ENCODE peak calls at places on chromosomes 5 and 9, in five cellular contexts. C is coronary artery, M is skeletal muscle cell, Q is heart right ventricle, P is bronchial epithelial cell. Z is an unnamed sample.

GRCh38 chr9:117437283-117437682 is 22.4 kb upstream of the ASTN2 start:
- DNase-seq in C (no peak), M (no peak), Q (no peak), P (peak), Z (no peak)

GRCh38 chr5:130541617-130542221 is 623.3 kb downstream of the HINT1 start:
- DNase-seq in C (no peak), M (peak), Q (no peak), P (peak), Z (no peak)

GRCh38 chr5:98069876-98070512 is 703.5 kb upstream of the RGMB start:
- DNase-seq in C (no peak), M (no peak), Q (no peak), P (no peak), Z (no peak)

GRCh38 chr5:53099546-53099945 is 10.0 kb downstream of the MOCS2 start:
- DNase-seq in C (no peak), M (no peak), Q (no peak), P (no peak), Z (no peak)

GRCh38 chr9:116939605-116940004 is 252.5 kb downstream of the TRIM32 start:
- DNase-seq in C (no peak), M (no peak), Q (no peak), P (no peak), Z (no peak)

GRCh38 chr9:34145165-34145564 is 18.7 kb upstream of the DCAF12 start:
- DNase-seq in C (no peak), M (no peak), Q (no peak), P (no peak), Z (peak)

GRCh38 chr5:155222393-155222792 is 208.8 kb downstream of the KIF4B start:
- DNase-seq in C (no peak), M (no peak), Q (no peak), P (no peak), Z (no peak)

GRCh38 chr5:65815156-65815555 is 93.2 kb downstream of the NLN start:
- DNase-seq in C (no peak), M (no peak), Q (no peak), P (no peak), Z (no peak)

GRCh38 chr9:32737378-32737777 is 46.0 kb upstream of the TMEM215 start:
- DNase-seq in C (no peak), M (no peak), Q (no peak), P (no peak), Z (no peak)

GRCh38 chr9:19232117-19232829 is 1.8 kb downstream of the DENND4C start:
- DNase-seq in C (no peak), M (no peak), Q (no peak), P (peak), Z (no peak)

GRCh38 chr5:137264573-137264972 is 234.6 kb downstream of the SPOCK1 start:
- DNase-seq in C (no peak), M (peak), Q (no peak), P (no peak), Z (no peak)

GRCh38 chr9:73180373-73180772 is 28.7 kb downstream of the ANXA1 start:
- DNase-seq in C (no peak), M (peak), Q (no peak), P (peak), Z (no peak)

GRCh38 chr5:68793074-68793473 is 300.7 kb upstream of the SLC30A5 start:
- DNase-seq in C (no peak), M (no peak), Q (no peak), P (no peak), Z (no peak)

GRCh38 chr9:12964271-12964670 is 189.5 kb downstream of the LURAP1L start:
- DNase-seq in C (no peak), M (no peak), Q (no peak), P (no peak), Z (no peak)

GRCh38 chr5:107516452-107517184 is 154.1 kb downstream of the EFNA5 start:
- DNase-seq in C (no peak), M (no peak), Q (no peak), P (no peak), Z (no peak)

GRCh38 chr5:170612256-170612656 is 108.4 kb downstream of the KCNIP1 start:
- DNase-seq in C (no peak), M (no peak), Q (no peak), P (no peak), Z (peak)

GRCh38 chr9:21558079-21558478 is 76.0 kb upstream of the IFNE start:
- DNase-seq in C (no peak), M (no peak), Q (no peak), P (no peak), Z (no peak)

GRCh38 chr9:21561502-21561901 is 79.4 kb upstream of the IFNE start:
- DNase-seq in C (no peak), M (no peak), Q (no peak), P (no peak), Z (no peak)

GRCh38 chr9:21558627-21559401 is 76.7 kb upstream of the IFNE start:
- DNase-seq in C (no peak), M (no peak), Q (no peak), P (peak), Z (peak)

GRCh38 chr9:21560281-21560745 is 78.2 kb upstream of the IFNE start:
- DNase-seq in C (no peak), M (no peak), Q (no peak), P (peak), Z (no peak)

GRCh38 chr9:21559402-21560280 is 77.5 kb upstream of the IFNE start:
- DNase-seq in C (no peak), M (no peak), Q (no peak), P (peak), Z (peak)
- H3K4me3 ChIP-seq in C (peak), M (peak), Q (peak), P (peak), Z (peak)

DNA sequence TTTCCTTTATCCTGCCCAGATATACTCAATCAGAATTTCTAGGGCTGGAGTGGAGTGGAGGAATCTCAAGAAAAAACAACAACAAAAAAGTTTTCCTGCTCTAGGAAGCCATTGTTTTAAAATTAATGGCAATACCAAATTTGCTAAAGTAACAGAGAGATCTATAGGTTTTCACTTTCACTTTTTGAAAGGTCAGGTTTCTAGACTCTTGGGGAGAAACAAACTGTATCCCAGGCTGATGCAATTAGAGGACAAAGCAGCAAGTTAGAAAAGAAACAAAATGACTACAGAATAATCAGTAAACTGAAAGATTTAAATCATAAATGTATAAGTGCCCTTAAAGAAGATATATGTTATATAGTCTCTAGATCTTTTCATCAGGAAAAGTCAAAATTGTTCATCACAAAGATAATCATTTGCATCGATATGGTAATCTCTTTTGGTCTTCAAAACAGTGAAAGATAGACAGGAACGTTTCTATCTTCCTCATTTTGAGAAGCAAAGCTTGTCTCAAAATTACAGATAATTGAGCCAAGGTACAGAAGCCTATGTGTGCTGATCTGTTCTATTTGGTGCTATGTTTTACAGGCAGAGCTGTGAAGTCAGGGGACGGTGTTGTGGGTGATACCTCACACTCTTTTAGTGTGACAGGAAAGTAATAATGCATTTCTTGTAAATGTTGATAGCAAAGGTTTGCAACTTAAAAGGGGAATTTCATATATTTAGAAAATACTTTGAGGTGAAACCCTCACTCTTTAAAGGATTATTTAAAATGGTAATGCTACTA is 1746.6 kb upstream of the C9orf72 start:
- DNase-seq in C (no peak), M (no peak), Q (no peak), P (no peak), Z (no peak)
- H3K4me3 ChIP-seq in C (no peak), M (no peak), Q (no peak), P (no peak), Z (no peak)

GRCh38 chr5:1163879-1164278 is 37.5 kb upstream of the SLC6A19 start:
- DNase-seq in C (no peak), M (no peak), Q (no peak), P (no peak), Z (no peak)

GRCh38 chr5:1165864-1166263 is 35.5 kb upstream of the SLC6A19 start:
- DNase-seq in C (no peak), M (no peak), Q (no peak), P (no peak), Z (no peak)

GRCh38 chr5:1166370-1166769 is 35.0 kb upstream of the SLC6A19 start:
- DNase-seq in C (no peak), M (no peak), Q (no peak), P (no peak), Z (no peak)

GRCh38 chr5:1163366-1163765 is 38.0 kb upstream of the SLC6A19 start:
- DNase-seq in C (no peak), M (no peak), Q (no peak), P (no peak), Z (no peak)

GRCh38 chr5:1164696-1165630 is 36.4 kb upstream of the SLC6A19 start:
- DNase-seq in C (no peak), M (no peak), Q (no peak), P (no peak), Z (no peak)
- H3K4me3 ChIP-seq in C (no peak), M (no peak), Q (no peak), P (no peak), Z (no peak)

GRCh38 chr9:133275105-133276000 is at the start of gene ABO:
- DNase-seq in C (no peak), M (no peak), Q (peak), P (no peak), Z (peak)
- H3K4me3 ChIP-seq in C (peak), M (no peak), Q (peak), P (peak), Z (peak)

GRCh38 chr5:60210810-60211209 is 317.3 kb upstream of the PDE4D start:
- DNase-seq in C (no peak), M (no peak), Q (no peak), P (no peak), Z (peak)
- H3K4me3 ChIP-seq in C (no peak), M (peak), Q (no peak), P (no peak), Z (no peak)

DNA sequence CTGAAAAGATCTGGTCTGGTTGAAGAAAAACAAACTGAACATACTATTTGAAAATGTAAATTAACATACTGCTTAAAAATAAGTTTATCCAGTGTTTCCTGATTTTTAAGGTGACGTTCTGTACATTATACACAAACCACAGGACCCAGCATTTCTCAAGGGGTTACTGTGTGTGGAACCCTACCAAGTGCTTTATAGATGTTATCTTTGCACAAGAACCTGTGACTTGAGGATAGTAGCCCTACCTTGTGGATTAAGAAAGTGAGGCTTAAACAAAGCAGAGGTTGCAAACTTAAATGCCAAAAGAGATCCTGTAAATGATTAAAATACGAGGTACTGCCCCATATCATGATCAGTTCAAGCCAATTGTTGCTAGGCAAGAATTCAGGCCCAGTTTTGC is 4.7 kb downstream of the KLF9 start:
- DNase-seq in C (no peak), M (no peak), Q (no peak), P (no peak), Z (no peak)
- H3K4me3 ChIP-seq in C (peak), M (peak), Q (peak), P (no peak), Z (no peak)

DNA sequence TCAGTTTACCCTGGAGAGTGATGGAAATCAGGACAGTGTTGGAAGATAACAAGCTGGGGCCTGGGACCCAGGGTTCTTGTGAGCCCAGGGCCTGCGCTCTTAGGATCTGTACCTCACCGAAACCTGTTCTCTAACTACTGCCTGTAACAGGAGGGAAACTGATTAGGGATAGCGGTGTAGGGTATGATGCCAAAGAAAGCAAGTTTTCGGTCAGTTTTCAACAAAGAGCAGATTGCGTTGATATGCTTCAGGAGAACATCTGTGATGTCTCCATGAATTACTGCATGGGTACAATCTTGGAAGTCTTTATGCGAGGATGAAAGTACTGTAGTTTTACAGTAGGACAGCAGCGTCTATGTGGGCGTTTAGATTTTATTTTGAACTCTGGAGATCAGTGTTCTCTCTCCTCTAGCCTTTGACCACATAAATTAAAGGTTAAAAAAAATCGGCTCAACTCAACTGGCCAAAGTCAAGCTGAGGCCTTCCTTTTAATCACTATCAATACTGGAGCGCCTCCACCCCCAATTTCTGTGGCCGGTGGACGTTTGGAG is 3.1 kb downstream of the NFIL3 start:
- DNase-seq in C (no peak), M (no peak), Q (no peak), P (no peak), Z (no peak)
- H3K4me3 ChIP-seq in C (peak), M (peak), Q (peak), P (peak), Z (peak)

GRCh38 chr9:89106224-89106851 is 72.3 kb downstream of the SHC3 start:
- DNase-seq in C (no peak), M (no peak), Q (no peak), P (no peak), Z (no peak)

GRCh38 chr9:89109666-89110065 is 69.0 kb downstream of the SHC3 start:
- DNase-seq in C (no peak), M (no peak), Q (no peak), P (peak), Z (no peak)

GRCh38 chr9:89104821-89105220 is 73.8 kb downstream of the SHC3 start:
- DNase-seq in C (no peak), M (no peak), Q (no peak), P (no peak), Z (no peak)
- H3K4me3 ChIP-seq in C (no peak), M (no peak), Q (no peak), P (no peak), Z (no peak)